ENCODE peak calls at places on chromosome 16, in six cellular contexts. One of them, this sample, is unnamed.

GRCh38 chr16:53775821-53776431 is 72.0 kb downstream of the FTO start:
- DNase-seq in fibroblast of pulmonary artery: peak; percentile 96
- DNase-seq in mesendoderm: peak; percentile 88
- DNase-seq in lower leg skin: no peak
- DNase-seq in AG10803: peak; percentile 98
- DNase-seq in fibroblast of villous mesenchyme: peak; percentile 95
- DNase-seq in this sample: peak; percentile 69

GRCh38 chr16:68370921-68371651 is 60.3 kb downstream of the PRMT7 start:
- DNase-seq in fibroblast of pulmonary artery: no peak
- DNase-seq in fibroblast of villous mesenchyme: no peak
- DNase-seq in AG10803: no peak
- DNase-seq in lower leg skin: no peak
- DNase-seq in mesendoderm: no peak
- DNase-seq in this sample: no peak

GRCh38 chr16:13186813-13187212 is 285.4 kb downstream of the SHISA9 start:
- DNase-seq in lower leg skin: no peak
- DNase-seq in mesendoderm: peak; percentile 67
- DNase-seq in AG10803: no peak
- DNase-seq in fibroblast of villous mesenchyme: no peak
- DNase-seq in fibroblast of pulmonary artery: no peak
- DNase-seq in this sample: no peak

GRCh38 chr16:12097523-12098428 is 121.2 kb downstream of the SNX29 start:
- DNase-seq in fibroblast of pulmonary artery: peak; percentile 37
- DNase-seq in fibroblast of villous mesenchyme: peak; percentile 98
- DNase-seq in mesendoderm: peak; percentile 50
- DNase-seq in lower leg skin: no peak
- DNase-seq in AG10803: peak; percentile 60
- DNase-seq in this sample: no peak

GRCh38 chr16:66842765-66843164 is 1.4 kb upstream of the CA7 start:
- DNase-seq in fibroblast of pulmonary artery: no peak
- DNase-seq in AG10803: no peak
- DNase-seq in fibroblast of villous mesenchyme: no peak
- DNase-seq in mesendoderm: no peak
- DNase-seq in lower leg skin: peak; percentile 73
- DNase-seq in this sample: no peak

GRCh38 chr16:17470871-17471744 is at the start of gene XYLT1:
- DNase-seq in AG10803: peak; percentile 98
- DNase-seq in lower leg skin: peak; percentile 94
- DNase-seq in fibroblast of villous mesenchyme: peak; percentile 50
- DNase-seq in fibroblast of pulmonary artery: peak; percentile 69
- DNase-seq in mesendoderm: peak; percentile 65
- DNase-seq in this sample: no peak

GRCh38 chr16:84741351-84741791 is 41.6 kb downstream of the USP10 start:
- DNase-seq in AG10803: peak; percentile 37
- DNase-seq in lower leg skin: no peak
- DNase-seq in mesendoderm: no peak
- DNase-seq in fibroblast of villous mesenchyme: no peak
- DNase-seq in fibroblast of pulmonary artery: no peak
- DNase-seq in this sample: peak; percentile 32

GRCh38 chr16:3974751-3975150 is 94.2 kb upstream of the CREBBP start:
- DNase-seq in fibroblast of pulmonary artery: no peak
- DNase-seq in mesendoderm: peak; percentile 21
- DNase-seq in lower leg skin: no peak
- DNase-seq in AG10803: no peak
- DNase-seq in fibroblast of villous mesenchyme: no peak
- DNase-seq in this sample: no peak

GRCh38 chr16:77780378-77780837 is 8.0 kb upstream of the VAT1L start:
- DNase-seq in AG10803: peak; percentile 86
- DNase-seq in mesendoderm: peak; percentile 46
- DNase-seq in lower leg skin: no peak
- DNase-seq in fibroblast of villous mesenchyme: peak; percentile 91
- DNase-seq in fibroblast of pulmonary artery: peak; percentile 74
- DNase-seq in this sample: no peak

GRCh38 chr16:67948015-67948414 is 4.1 kb upstream of the LCAT start:
- DNase-seq in fibroblast of villous mesenchyme: no peak
- DNase-seq in mesendoderm: no peak
- DNase-seq in AG10803: no peak
- DNase-seq in lower leg skin: no peak
- DNase-seq in fibroblast of pulmonary artery: no peak
- DNase-seq in this sample: no peak

GRCh38 chr16:67311607-67312449 is 14.7 kb downstream of the KCTD19 start:
- DNase-seq in fibroblast of pulmonary artery: peak; percentile 99
- DNase-seq in lower leg skin: no peak
- DNase-seq in mesendoderm: no peak
- DNase-seq in fibroblast of villous mesenchyme: peak; percentile 100
- DNase-seq in AG10803: peak; percentile 99
- DNase-seq in this sample: no peak

GRCh38 chr16:9555051-9555450 is 463.6 kb downstream of the HAPSTR1 start:
- DNase-seq in AG10803: no peak
- DNase-seq in fibroblast of villous mesenchyme: no peak
- DNase-seq in lower leg skin: no peak
- DNase-seq in fibroblast of pulmonary artery: no peak
- DNase-seq in mesendoderm: no peak
- DNase-seq in this sample: no peak

GRCh38 chr16:2977440-2977839 is 2.8 kb downstream of the PKMYT1 start:
- DNase-seq in mesendoderm: no peak
- DNase-seq in AG10803: no peak
- DNase-seq in lower leg skin: no peak
- DNase-seq in fibroblast of pulmonary artery: no peak
- DNase-seq in fibroblast of villous mesenchyme: no peak
- DNase-seq in this sample: no peak

GRCh38 chr16:4688674-4689045 is 4.7 kb upstream of the NUDT16L1 start:
- DNase-seq in lower leg skin: no peak
- DNase-seq in AG10803: no peak
- DNase-seq in fibroblast of pulmonary artery: no peak
- DNase-seq in mesendoderm: no peak
- DNase-seq in fibroblast of villous mesenchyme: no peak
- DNase-seq in this sample: no peak

GRCh38 chr16:29698484-29699323 is 19.7 kb downstream of the QPRT start:
- DNase-seq in AG10803: no peak
- DNase-seq in fibroblast of pulmonary artery: no peak
- DNase-seq in mesendoderm: no peak
- DNase-seq in lower leg skin: no peak
- DNase-seq in fibroblast of villous mesenchyme: no peak
- DNase-seq in this sample: no peak

GRCh38 chr16:15466886-15467781 is 32.7 kb downstream of the BMERB1 start:
- DNase-seq in mesendoderm: no peak
- DNase-seq in AG10803: no peak
- DNase-seq in fibroblast of villous mesenchyme: peak; percentile 13
- DNase-seq in fibroblast of pulmonary artery: peak; percentile 38
- DNase-seq in lower leg skin: no peak
- DNase-seq in this sample: no peak

GRCh38 chr16:55009581-55009980 is 78.9 kb downstream of the IRX5 start:
- DNase-seq in mesendoderm: no peak
- DNase-seq in fibroblast of villous mesenchyme: no peak
- DNase-seq in lower leg skin: peak; percentile 80
- DNase-seq in fibroblast of pulmonary artery: no peak
- DNase-seq in AG10803: no peak
- DNase-seq in this sample: no peak

GRCh38 chr16:83771306-83771942 is 36.4 kb upstream of the HSBP1 start:
- DNase-seq in lower leg skin: no peak
- DNase-seq in AG10803: no peak
- DNase-seq in fibroblast of pulmonary artery: peak; percentile 6
- DNase-seq in mesendoderm: no peak
- DNase-seq in fibroblast of villous mesenchyme: no peak
- DNase-seq in this sample: no peak

GRCh38 chr16:85005278-85006069 is 5.9 kb downstream of the ZDHHC7 start:
- DNase-seq in fibroblast of pulmonary artery: no peak
- DNase-seq in lower leg skin: no peak
- DNase-seq in fibroblast of villous mesenchyme: peak; percentile 87
- DNase-seq in AG10803: peak; percentile 82
- DNase-seq in mesendoderm: peak; percentile 67
- DNase-seq in this sample: no peak

GRCh38 chr16:11459722-11460121 is 114.5 kb downstream of the RMI2 start:
- DNase-seq in mesendoderm: no peak
- DNase-seq in lower leg skin: no peak
- DNase-seq in AG10803: no peak
- DNase-seq in fibroblast of villous mesenchyme: no peak
- DNase-seq in fibroblast of pulmonary artery: no peak
- DNase-seq in this sample: no peak

GRCh38 chr16:23757116-23757515 is 2.3 kb downstream of the CHP2 start:
- DNase-seq in fibroblast of pulmonary artery: no peak
- DNase-seq in AG10803: no peak
- DNase-seq in fibroblast of villous mesenchyme: no peak
- DNase-seq in mesendoderm: no peak
- DNase-seq in lower leg skin: peak; percentile 31
- DNase-seq in this sample: no peak

GRCh38 chr16:23753908-23754593 is 775 bp upstream of the CHP2 start:
- DNase-seq in fibroblast of villous mesenchyme: no peak
- DNase-seq in lower leg skin: peak; percentile 25
- DNase-seq in mesendoderm: no peak
- DNase-seq in AG10803: no peak
- DNase-seq in fibroblast of pulmonary artery: no peak
- DNase-seq in this sample: no peak

GRCh38 chr16:23755484-23755809 is 621 bp downstream of the CHP2 start:
- DNase-seq in fibroblast of villous mesenchyme: no peak
- DNase-seq in fibroblast of pulmonary artery: no peak
- DNase-seq in mesendoderm: no peak
- DNase-seq in AG10803: no peak
- DNase-seq in lower leg skin: peak; percentile 70
- DNase-seq in this sample: no peak

GRCh38 chr16:23757937-23758619 is 3.3 kb downstream of the CHP2 start:
- DNase-seq in mesendoderm: no peak
- DNase-seq in fibroblast of pulmonary artery: no peak
- DNase-seq in AG10803: no peak
- DNase-seq in fibroblast of villous mesenchyme: no peak
- DNase-seq in lower leg skin: no peak
- DNase-seq in this sample: no peak

GRCh38 chr16:23754594-23755483 is at the start of gene CHP2:
- DNase-seq in fibroblast of pulmonary artery: no peak
- DNase-seq in lower leg skin: peak; percentile 84
- DNase-seq in AG10803: no peak
- DNase-seq in fibroblast of villous mesenchyme: no peak
- DNase-seq in mesendoderm: peak; percentile 6
- DNase-seq in this sample: no peak
- H3K4me3 ChIP-seq in fibroblast of pulmonary artery: peak within 1 kb of the TSS; percentile 3
- H3K4me3 ChIP-seq in lower leg skin: peak within 1 kb of the TSS; percentile 6
- H3K4me3 ChIP-seq in AG10803: no peak within 1 kb of the TSS
- H3K4me3 ChIP-seq in fibroblast of villous mesenchyme: no peak within 1 kb of the TSS
- H3K4me3 ChIP-seq in mesendoderm: no peak within 1 kb of the TSS
- H3K4me3 ChIP-seq in this sample: no peak within 1 kb of the TSS

GRCh38 chr16:86692476-86692875 is 114.1 kb downstream of the FOXL1 start:
- DNase-seq in lower leg skin: peak; percentile 42
- DNase-seq in fibroblast of villous mesenchyme: no peak
- DNase-seq in fibroblast of pulmonary artery: no peak
- DNase-seq in mesendoderm: no peak
- DNase-seq in AG10803: no peak
- DNase-seq in this sample: no peak
- H3K4me3 ChIP-seq in lower leg skin: no peak overlapping the region
- H3K4me3 ChIP-seq in fibroblast of villous mesenchyme: no peak overlapping the region
- H3K4me3 ChIP-seq in fibroblast of pulmonary artery: no peak overlapping the region
- H3K4me3 ChIP-seq in mesendoderm: no peak overlapping the region
- H3K4me3 ChIP-seq in AG10803: no peak overlapping the region
- H3K4me3 ChIP-seq in this sample: no peak overlapping the region

GRCh38 chr16:87492241-87492635 is 586 bp downstream of the ZCCHC14 start:
- DNase-seq in AG10803: no peak
- DNase-seq in fibroblast of villous mesenchyme: no peak
- DNase-seq in lower leg skin: no peak
- DNase-seq in fibroblast of pulmonary artery: no peak
- DNase-seq in mesendoderm: no peak
- DNase-seq in this sample: no peak

GRCh38 chr16:87490091-87490798 is 2.6 kb downstream of the ZCCHC14 start:
- DNase-seq in lower leg skin: no peak
- DNase-seq in fibroblast of villous mesenchyme: peak; percentile 32
- DNase-seq in AG10803: no peak
- DNase-seq in fibroblast of pulmonary artery: peak; percentile 19
- DNase-seq in mesendoderm: no peak
- DNase-seq in this sample: no peak

GRCh38 chr16:87487361-87487924 is 5.4 kb downstream of the ZCCHC14 start:
- DNase-seq in fibroblast of villous mesenchyme: peak; percentile 30
- DNase-seq in mesendoderm: peak; percentile 90
- DNase-seq in lower leg skin: peak; percentile 90
- DNase-seq in fibroblast of pulmonary artery: peak; percentile 32
- DNase-seq in AG10803: peak; percentile 55
- DNase-seq in this sample: peak; percentile 53

GRCh38 chr16:87486282-87486681 is 6.5 kb downstream of the ZCCHC14 start:
- DNase-seq in fibroblast of villous mesenchyme: no peak
- DNase-seq in mesendoderm: no peak
- DNase-seq in lower leg skin: no peak
- DNase-seq in AG10803: no peak
- DNase-seq in fibroblast of pulmonary artery: no peak
- DNase-seq in this sample: no peak

DNA sequence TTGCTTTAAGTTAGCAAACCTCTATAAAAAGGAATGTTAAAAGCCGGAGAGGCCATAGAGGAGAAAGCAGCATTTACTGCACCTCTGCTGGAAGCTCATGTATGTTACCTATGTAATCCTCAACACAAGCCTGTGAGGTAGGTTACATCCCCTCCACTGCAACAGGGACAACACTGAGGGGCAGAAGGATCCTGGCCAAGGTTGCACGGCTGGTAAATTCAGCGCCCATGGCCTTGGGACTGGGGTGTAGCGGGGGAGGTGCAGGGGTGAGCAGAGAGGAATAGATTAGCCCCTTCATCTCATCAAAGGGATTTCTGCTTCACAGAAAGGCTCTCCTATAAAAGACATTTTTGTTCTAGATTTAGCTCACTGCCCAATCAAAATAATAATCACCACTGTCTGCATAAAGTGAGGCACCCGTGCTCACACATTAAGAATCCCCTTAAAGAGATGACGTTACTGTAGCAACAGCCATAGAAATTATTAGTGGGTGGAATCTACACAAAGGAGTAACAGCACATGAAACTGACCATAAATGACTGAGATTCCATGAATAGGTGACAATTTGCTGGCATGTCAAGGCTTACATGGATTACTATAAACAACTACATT is 3.3 kb downstream of the ZCCHC14 start:
- DNase-seq in fibroblast of pulmonary artery: no peak
- DNase-seq in fibroblast of villous mesenchyme: no peak
- DNase-seq in mesendoderm: no peak
- DNase-seq in AG10803: no peak
- DNase-seq in lower leg skin: no peak
- DNase-seq in this sample: no peak
- H3K4me3 ChIP-seq in fibroblast of pulmonary artery: peak overlapping the region; percentile 45
- H3K4me3 ChIP-seq in fibroblast of villous mesenchyme: peak overlapping the region; percentile 55
- H3K4me3 ChIP-seq in mesendoderm: no peak overlapping the region
- H3K4me3 ChIP-seq in AG10803: peak overlapping the region; percentile 63
- H3K4me3 ChIP-seq in lower leg skin: no peak overlapping the region
- H3K4me3 ChIP-seq in this sample: no peak overlapping the region

DNA sequence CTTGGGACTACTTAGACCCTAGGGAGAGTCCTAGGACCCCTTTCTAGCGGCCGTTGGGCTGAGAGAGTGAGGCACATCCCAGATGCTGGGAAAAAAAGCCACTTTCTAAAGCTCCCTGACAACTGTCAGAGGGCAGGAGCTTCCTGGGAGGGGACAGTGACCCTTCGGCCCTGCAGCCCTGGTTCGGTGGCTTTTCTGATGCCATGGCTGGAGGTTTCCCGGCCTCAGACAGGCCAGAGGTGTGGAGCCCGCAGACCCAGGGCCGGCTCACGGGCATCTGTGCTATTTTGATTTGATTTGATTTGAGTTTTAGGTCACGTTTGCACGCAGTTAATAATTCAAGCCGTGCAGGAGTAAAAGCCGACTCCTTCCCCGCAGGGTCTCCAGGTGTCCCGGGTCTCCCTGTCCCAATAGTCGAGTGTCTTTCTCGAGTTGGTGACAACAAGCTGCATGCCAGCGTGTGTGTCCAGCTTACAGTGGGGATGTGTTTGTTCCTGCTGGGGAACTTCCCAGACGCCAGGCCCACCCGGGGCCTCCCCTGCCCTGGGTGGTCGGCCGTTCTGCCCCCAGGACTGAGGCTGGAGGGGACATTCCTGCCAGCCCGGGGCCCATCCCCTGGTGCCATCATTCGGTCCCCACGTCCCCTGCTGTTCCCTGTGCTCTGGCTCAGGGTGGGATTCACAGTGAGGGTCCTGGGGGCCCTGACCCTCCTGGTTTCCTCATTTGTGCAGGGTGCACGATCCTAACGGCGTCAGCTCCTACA is 1.0 kb upstream of the CBFA2T3 start:
- DNase-seq in fibroblast of villous mesenchyme: no peak
- DNase-seq in AG10803: no peak
- DNase-seq in lower leg skin: no peak
- DNase-seq in mesendoderm: no peak
- DNase-seq in fibroblast of pulmonary artery: no peak
- DNase-seq in this sample: no peak
- H3K4me3 ChIP-seq in fibroblast of villous mesenchyme: no peak overlapping the region
- H3K4me3 ChIP-seq in AG10803: no peak overlapping the region
- H3K4me3 ChIP-seq in lower leg skin: no peak overlapping the region
- H3K4me3 ChIP-seq in mesendoderm: no peak overlapping the region
- H3K4me3 ChIP-seq in fibroblast of pulmonary artery: no peak overlapping the region
- H3K4me3 ChIP-seq in this sample: no peak overlapping the region